ENCODE peak calls at places on chromosomes 12 and 14, in nine cellular contexts. D is HS-27A, U is LHCN-M2, B is iPS-NIHi11, Y is psoas muscle, G is NAMALWA, Z is SK-MEL-5, R is stromal cell of bone marrow, N is NCI-H187. A is an unnamed sample.

GRCh38 chr12:32198555-32198954 is 91.9 kb downstream of the BICD1 start:
- DNase-seq in N (no peak), R (peak; percentile 15), B (no peak), Y (no peak), G (no peak), D (peak; percentile 9), U (peak; percentile 36), Z (no peak), A (no peak)

GRCh38 chr12:131030472-131031328 is 77.0 kb downstream of the ADGRD1 start:
- DNase-seq in R (no peak), N (no peak), U (no peak), Z (no peak), G (no peak), B (no peak), Y (no peak), D (no peak), A (no peak)

GRCh38 chr12:113732916-113733315 is 233.2 kb downstream of the RBM19 start:
- DNase-seq in N (no peak), R (no peak), G (no peak), D (no peak), U (no peak), Z (no peak), B (no peak), Y (no peak), A (no peak)

GRCh38 chr14:60090864-60091519 is 731 bp upstream of the PCNX4 start:
- DNase-seq in G (peak; percentile 46), D (peak; percentile 60), B (peak; percentile 38), Y (peak; percentile 72), Z (peak; percentile 79), N (peak; percentile 90), R (no peak), U (peak; percentile 82), A (peak; percentile 19)

GRCh38 chr12:6987956-6988573 is 17.4 kb downstream of the EMG1 start:
- DNase-seq in N (no peak), G (no peak), R (no peak), Z (no peak), U (no peak), B (no peak), Y (no peak), D (no peak), A (no peak)

GRCh38 chr12:132379996-132380395 is 50.6 kb upstream of the GALNT9 start:
- DNase-seq in Y (no peak), R (no peak), U (no peak), Z (no peak), G (no peak), B (no peak), D (no peak), N (no peak), A (no peak)

GRCh38 chr12:131860472-131861260 is 32.5 kb downstream of the MMP17 start:
- DNase-seq in U (peak; percentile 52), B (peak; percentile 68), G (no peak), D (no peak), N (no peak), R (peak; percentile 39), Y (peak; percentile 85), Z (no peak), A (no peak)

GRCh38 chr12:88310069-88310468 is 168.0 kb downstream of the TMTC3 start:
- DNase-seq in Y (peak; percentile 51), B (no peak), G (no peak), D (peak; percentile 51), U (peak; percentile 95), Z (no peak), R (peak; percentile 82), N (no peak), A (no peak)